ENCODE peak calls at places on chromosomes 5 and 9, in nine cellular contexts. J is mesendoderm, D is body of pancreas, Q is psoas muscle, M is cardiac muscle cell, O is foreskin keratinocyte, V is heart left ventricle, H is aorta, P is hepatocyte. T is an unnamed sample.

GRCh38 chr9:99867536-99867935 is 38.9 kb upstream of the STX17 start:
- DNase-seq in J (no peak), M (no peak), D (no peak), V (no peak), O (no peak), H (no peak), Q (no peak), P (no peak), T (no peak)

GRCh38 chr9:69079186-69079585 is 43.6 kb downstream of the FXN start:
- DNase-seq in Q (no peak), O (peak; percentile 23), V (no peak), J (no peak), M (no peak), P (no peak), D (no peak), H (no peak), T (no peak)

GRCh38 chr5:163293836-163294235 is 143.6 kb upstream of the CCNG1 start:
- DNase-seq in Q (no peak), V (no peak), O (no peak), M (no peak), J (no peak), P (no peak), D (no peak), H (no peak), T (no peak)

GRCh38 chr9:12702160-12702758 is 9.1 kb downstream of the TYRP1 start:
- DNase-seq in P (peak; percentile 77), O (peak; percentile 23), D (peak; percentile 58), M (peak; percentile 66), J (peak; percentile 72), V (peak; percentile 10), H (peak; percentile 50), Q (peak; percentile 46), T (no peak)

GRCh38 chr5:125011419-125011818 is 265.0 kb upstream of the ZNF608 start:
- DNase-seq in J (no peak), H (no peak), Q (no peak), D (no peak), M (no peak), V (no peak), O (no peak), P (peak; percentile 35), T (no peak)

GRCh38 chr9:32550046-32550608 is 2.0 kb upstream of the SMIM27 start:
- DNase-seq in O (peak; percentile 34), Q (no peak), J (peak; percentile 58), V (no peak), M (peak; percentile 18), P (peak; percentile 46), H (no peak), D (no peak), T (no peak)

GRCh38 chr5:29161399-29161798 is 2032.1 kb upstream of the CDH6 start:
- DNase-seq in V (no peak), J (no peak), M (no peak), D (no peak), P (no peak), O (no peak), Q (no peak), H (no peak), T (no peak)

GRCh38 chr5:55114061-55114460 is 11.6 kb downstream of the GZMA start:
- DNase-seq in Q (no peak), P (no peak), D (no peak), O (no peak), J (no peak), H (no peak), V (no peak), M (no peak), T (no peak)

GRCh38 chr5:134132372-134133212 is 18.1 kb downstream of the TCF7 start:
- DNase-seq in M (no peak), V (no peak), H (peak; percentile 54), D (peak; percentile 5), P (no peak), O (no peak), J (peak; percentile 49), Q (peak; percentile 43), T (no peak)

GRCh38 chr9:81649475-81649874 is 39.9 kb downstream of the TLE1 start:
- DNase-seq in H (no peak), O (no peak), P (no peak), D (peak; percentile 29), M (no peak), V (no peak), Q (no peak), J (no peak), T (no peak)

GRCh38 chr5:68255305-68256130 is 40.0 kb downstream of the PIK3R1 start:
- DNase-seq in O (no peak), H (no peak), Q (no peak), V (no peak), D (no peak), P (no peak), M (no peak), J (no peak), T (no peak)

GRCh38 chr5:141510160-141510559 is 21.3 kb downstream of the PCDHGC5 start:
- DNase-seq in V (no peak), D (no peak), O (no peak), M (no peak), P (no peak), Q (no peak), J (no peak), H (no peak), T (no peak)
- H3K27ac ChIP-seq in V (peak overlapping the region; percentile 84), D (no peak overlapping the region), O (no peak overlapping the region), M (no peak overlapping the region), P (peak overlapping the region; percentile 94), Q (peak overlapping the region; percentile 38), J (no peak overlapping the region), H (peak overlapping the region; percentile 74), T (peak overlapping the region; percentile 87)

GRCh38 chr5:112549127-112549526 is 130.1 kb upstream of the EPB41L4A start:
- DNase-seq in Q (no peak), M (no peak), D (no peak), O (no peak), V (no peak), J (no peak), P (no peak), H (no peak), T (no peak)

GRCh38 chr5:112548246-112548982 is 129.3 kb upstream of the EPB41L4A start:
- DNase-seq in V (no peak), J (no peak), H (peak; percentile 54), D (no peak), Q (no peak), M (peak; percentile 31), P (peak; percentile 82), O (peak; percentile 19), T (no peak)

GRCh38 chr5:112546946-112547647 is 128.0 kb upstream of the EPB41L4A start:
- DNase-seq in J (no peak), Q (no peak), H (no peak), V (no peak), O (no peak), D (no peak), P (no peak), M (no peak), T (no peak)

GRCh38 chr5:112551437-112552018 is 132.5 kb upstream of the EPB41L4A start:
- DNase-seq in O (peak; percentile 36), M (peak; percentile 79), J (peak; percentile 62), P (peak; percentile 85), V (peak; percentile 48), Q (no peak), D (peak; percentile 52), H (no peak), T (no peak)

DNA sequence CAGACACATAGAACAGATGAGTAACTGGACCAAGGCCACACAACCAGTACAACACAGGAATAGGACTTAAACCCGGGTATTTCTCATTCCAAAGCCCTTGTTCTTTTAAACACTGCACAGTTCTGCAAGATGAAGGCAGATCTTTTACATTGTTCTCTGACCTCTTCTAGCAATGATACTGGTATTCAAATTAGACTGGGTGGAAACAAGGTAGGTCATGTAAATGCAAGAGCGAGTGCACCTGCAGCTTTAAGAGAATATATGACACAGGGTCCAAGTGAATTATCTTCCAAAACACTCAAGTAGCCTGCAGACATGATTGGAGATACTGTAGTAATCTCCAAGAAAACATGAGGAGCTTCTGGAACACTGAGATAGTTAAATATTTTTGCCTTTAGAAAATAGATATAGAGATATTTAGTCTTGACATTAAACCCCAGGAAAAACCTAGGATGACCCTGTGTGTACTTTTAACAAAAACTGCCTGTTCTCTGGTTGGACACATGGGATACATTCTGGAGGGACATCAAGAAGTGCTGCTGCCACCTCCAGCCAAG is 130.6 kb upstream of the EPB41L4A start:
- DNase-seq in M (no peak), V (no peak), Q (no peak), J (no peak), O (no peak), P (no peak), D (no peak), H (no peak), T (no peak)
- H3K27me3 ChIP-seq in M (no peaks in the 10 kb centered on the region), V (no peaks in the 10 kb centered on the region), Q (no peaks in the 10 kb centered on the region), J (no peaks in the 10 kb centered on the region), O (peaks cover 20% of the 10 kb centered on the region), P (no peaks in the 10 kb centered on the region), D (no peaks in the 10 kb centered on the region), H (no peaks in the 10 kb centered on the region), T (no peaks in the 10 kb centered on the region)

DNA sequence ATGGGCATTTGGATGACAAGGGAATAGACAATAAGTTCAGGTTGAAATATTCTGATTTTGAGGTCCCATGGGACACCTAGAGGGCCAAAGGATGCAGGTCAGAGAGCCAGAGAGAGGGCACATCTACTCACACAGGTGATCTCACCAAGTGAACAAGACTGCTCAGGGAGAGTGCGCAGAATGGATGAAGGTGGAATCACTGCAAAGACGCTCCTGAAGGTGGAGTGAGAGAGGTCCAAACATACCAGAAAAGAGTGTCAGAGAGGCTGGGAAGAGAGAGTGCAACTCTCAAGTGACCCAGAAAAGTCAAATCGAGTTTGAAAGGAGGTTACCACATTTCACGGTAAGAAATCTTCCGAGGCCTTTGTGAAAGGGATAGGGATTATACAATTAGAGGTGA is 173.5 kb downstream of the EPB41L4A start:
- DNase-seq in M (no peak), V (no peak), H (no peak), J (peak; percentile 69), P (no peak), O (peak; percentile 35), D (no peak), Q (no peak), T (no peak)
- H3K27ac ChIP-seq in M (no peak overlapping the region), V (no peak overlapping the region), H (no peak overlapping the region), J (no peak overlapping the region), P (no peak overlapping the region), O (no peak overlapping the region), D (no peak overlapping the region), Q (no peak overlapping the region), T (no peak overlapping the region)

GRCh38 chr9:95104088-95104960 is 213.2 kb downstream of the FANCC start:
- DNase-seq in H (no peak), Q (no peak), O (no peak), M (no peak), P (no peak), V (no peak), J (no peak), D (no peak), T (no peak)

GRCh38 chr9:95103385-95104087 is 214.0 kb downstream of the FANCC start:
- DNase-seq in D (no peak), M (no peak), O (no peak), H (peak; percentile 64), Q (no peak), V (no peak), J (peak; percentile 68), P (no peak), T (no peak)

GRCh38 chr9:95105519-95106287 is 211.8 kb downstream of the FANCC start:
- DNase-seq in D (no peak), J (no peak), O (peak; percentile 94), Q (no peak), V (no peak), H (no peak), P (no peak), M (no peak), T (peak; percentile 36)

GRCh38 chr9:95107001-95107749 is 210.3 kb downstream of the FANCC start:
- DNase-seq in V (peak; percentile 62), Q (no peak), J (no peak), P (no peak), M (no peak), D (peak; percentile 77), O (no peak), H (peak; percentile 83), T (peak; percentile 46)

GRCh38 chr9:95104966-95105365 is 212.5 kb downstream of the FANCC start:
- DNase-seq in D (peak; percentile 55), J (no peak), O (no peak), M (no peak), Q (peak; percentile 71), V (no peak), H (no peak), P (no peak), T (no peak)
- H3K27me3 ChIP-seq in D (no peaks in the 10 kb centered on the region), J (no peaks in the 10 kb centered on the region), O (no peaks in the 10 kb centered on the region), M (no peaks in the 10 kb centered on the region), Q (no peaks in the 10 kb centered on the region), V (no peaks in the 10 kb centered on the region), H (no peaks in the 10 kb centered on the region), P (no peaks in the 10 kb centered on the region), T (no peaks in the 10 kb centered on the region)